ENCODE peak calls at places on chromosomes 16 and 17, in ten cellular contexts. J is cardiac fibroblast, A is foreskin fibroblast, H is transverse colon, B is fibroblast of pulmonary artery, Z is BJ, V is mucosa of descending colon, S is neural progenitor cell, Y is nephron progenitor cell, F is glutamatergic neuron. T is an unnamed sample.

GRCh38 chr17:5823219-5823618 is 238.9 kb upstream of the NLRP1 start:
- DNase-seq in J (no peak), A (no peak), H (no peak), B (no peak), Z (no peak), V (no peak), S (no peak), Y (no peak), F (no peak), T (peak)

GRCh38 chr16:79988721-79989220 is 388.2 kb upstream of the MAF start:
- DNase-seq in J (no peak), A (no peak), H (no peak), B (no peak), Z (no peak), V (no peak), S (no peak), Y (no peak), F (no peak), T (no peak)

GRCh38 chr16:84144301-84144858 is 597 bp downstream of the HSDL1 start:
- DNase-seq in J (peak), A (peak), H (peak), B (peak), Z (no peak), V (peak), S (peak), Y (peak), F (peak), T (peak)

GRCh38 chr17:40577611-40578065 is 12.4 kb upstream of the CCR7 start:
- DNase-seq in J (no peak), A (no peak), H (no peak), B (no peak), Z (no peak), V (no peak), S (no peak), Y (no peak), F (no peak), T (no peak)

GRCh38 chr16:74635303-74635702 is 28.4 kb upstream of the GLG1 start:
- DNase-seq in J (no peak), A (no peak), H (no peak), B (no peak), Z (no peak), V (no peak), S (no peak), Y (no peak), F (no peak), T (no peak)

GRCh38 chr16:81432899-81433560 is 11.6 kb upstream of the CMIP start:
- DNase-seq in J (no peak), A (no peak), H (no peak), B (no peak), Z (no peak), V (no peak), S (no peak), Y (no peak), F (peak), T (no peak)

GRCh38 chr17:7523033-7523432 is 25.8 kb upstream of the TNFSF12 start:
- DNase-seq in J (peak), A (no peak), H (peak), B (peak), Z (no peak), V (no peak), S (peak), Y (peak), F (no peak), T (no peak)

GRCh38 chr16:84284168-84284722 is 10.4 kb upstream of the WFDC1 start:
- DNase-seq in J (peak), A (peak), H (peak), B (peak), Z (no peak), V (peak), S (peak), Y (peak), F (peak), T (peak)

GRCh38 chr17:49414622-49415350 is at the start of gene PHB1:
- DNase-seq in J (peak), A (peak), H (peak), B (peak), Z (peak), V (peak), S (peak), Y (peak), F (peak), T (peak)

GRCh38 chr17:7081341-7082062 is 1.5 kb upstream of the CLEC10A start:
- DNase-seq in J (no peak), A (no peak), H (no peak), B (no peak), Z (no peak), V (no peak), S (no peak), Y (no peak), F (no peak), T (no peak)

GRCh38 chr16:3038256-3038655 is 1.5 kb upstream of the BICDL2 start:
- DNase-seq in J (no peak), A (no peak), H (peak), B (peak), Z (no peak), V (peak), S (no peak), Y (no peak), F (no peak), T (peak)

GRCh38 chr16:50548659-50549560 is 714 bp downstream of the NKD1 start:
- DNase-seq in J (peak), A (peak), H (no peak), B (peak), Z (no peak), V (peak), S (peak), Y (peak), F (peak), T (peak)

GRCh38 chr16:64864232-64864803 is 257.5 kb downstream of the CDH11 start:
- DNase-seq in J (peak), A (peak), H (no peak), B (peak), Z (peak), V (no peak), S (no peak), Y (no peak), F (no peak), T (peak)

DNA sequence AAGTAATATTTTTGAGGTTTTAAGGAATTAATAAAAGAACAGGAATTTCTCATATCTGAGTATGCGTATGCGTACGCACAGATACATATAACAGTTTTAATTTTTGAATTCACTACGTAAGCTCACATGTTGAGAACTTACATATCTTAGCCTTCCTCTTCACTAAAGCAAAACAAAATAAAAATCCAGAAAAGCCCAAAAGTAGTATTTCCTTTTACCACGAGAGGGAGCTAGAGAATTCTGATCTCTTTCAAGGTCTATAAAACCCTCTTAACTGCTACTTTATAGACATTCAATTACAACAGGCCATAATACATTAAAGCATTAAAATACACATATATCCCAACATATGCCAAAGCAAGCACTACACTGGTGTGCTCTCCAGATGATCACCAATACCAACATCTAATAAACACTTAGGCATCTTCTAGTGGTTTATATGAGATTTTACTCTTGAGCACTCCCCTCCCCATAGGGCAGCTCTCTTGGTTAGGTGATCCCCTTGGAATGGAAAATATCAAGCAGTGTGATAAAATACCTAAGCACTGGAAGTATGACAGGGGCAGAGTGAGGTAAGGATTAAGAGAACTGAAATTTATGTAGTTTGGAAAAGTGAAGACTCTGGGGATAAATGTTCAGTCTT is 94.0 kb downstream of the SKAP1 start:
- DNase-seq in J (peak), A (peak), H (no peak), B (peak), Z (peak), V (no peak), S (peak), Y (no peak), F (no peak), T (peak)
- TF ChIP-seq CTCF in J (peak), A (peak), H (peak), B (peak), Z (peak), V (peak), S (peak), Y (peak), F (peak), T (peak)

GRCh38 chr17:73013816-73014663 is 78.4 kb downstream of the SLC39A11 start:
- DNase-seq in J (peak), A (peak), H (no peak), B (no peak), Z (no peak), V (no peak), S (peak), Y (peak), F (no peak), T (peak)
- TF ChIP-seq CTCF in J (no peak), A (no peak), H (no peak), B (no peak), Z (no peak), V (no peak), S (no peak), Y (no peak), F (no peak), T (no peak)

GRCh38 chr17:82821554-82821953 is 18.3 kb downstream of the ZNF750 start:
- DNase-seq in J (no peak), A (no peak), H (no peak), B (no peak), Z (no peak), V (no peak), S (no peak), Y (no peak), F (no peak), T (no peak)

GRCh38 chr17:82825540-82826124 is 14.2 kb downstream of the ZNF750 start:
- DNase-seq in J (no peak), A (no peak), H (no peak), B (no peak), Z (no peak), V (no peak), S (no peak), Y (no peak), F (no peak), T (no peak)

GRCh38 chr17:82822281-82822680 is 17.5 kb downstream of the ZNF750 start:
- DNase-seq in J (no peak), A (no peak), H (no peak), B (no peak), Z (no peak), V (no peak), S (no peak), Y (no peak), F (no peak), T (no peak)

GRCh38 chr17:82820278-82821251 is 19.3 kb downstream of the ZNF750 start:
- DNase-seq in J (no peak), A (no peak), H (no peak), B (no peak), Z (no peak), V (no peak), S (no peak), Y (no peak), F (no peak), T (no peak)

GRCh38 chr17:82823004-82823403 is 16.8 kb downstream of the ZNF750 start:
- DNase-seq in J (no peak), A (no peak), H (no peak), B (no peak), Z (no peak), V (no peak), S (peak), Y (no peak), F (no peak), T (no peak)
- TF ChIP-seq CTCF in J (peak), A (no peak), H (no peak), B (peak), Z (peak), V (no peak), S (peak), Y (no peak), F (no peak), T (peak)

DNA sequence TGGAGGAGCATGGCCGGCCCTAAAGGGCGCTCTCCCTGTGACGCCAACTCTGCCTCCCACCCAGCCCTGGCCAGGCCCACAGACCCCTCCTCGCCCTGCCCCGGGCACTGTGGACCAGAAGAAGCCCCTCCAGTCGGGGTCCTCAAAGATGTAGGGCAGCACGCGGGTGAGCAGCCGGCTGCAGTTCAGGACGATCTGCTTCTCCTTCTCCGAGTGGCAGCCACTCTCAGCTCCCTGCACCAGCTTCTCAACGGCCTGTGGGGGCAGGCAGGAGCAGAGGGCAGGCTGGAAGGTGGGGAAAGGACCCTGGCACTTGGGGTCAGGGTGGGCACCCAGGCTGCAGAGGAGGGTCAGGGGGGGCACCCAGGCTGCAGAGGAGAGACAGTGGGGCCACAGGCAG is 8.9 kb downstream of the HID1 start:
- DNase-seq in J (no peak), A (no peak), H (no peak), B (no peak), Z (no peak), V (no peak), S (peak), Y (no peak), F (no peak), T (no peak)
- TF ChIP-seq CTCF in J (no peak), A (no peak), H (no peak), B (peak), Z (peak), V (no peak), S (peak), Y (peak), F (no peak), T (no peak)

DNA sequence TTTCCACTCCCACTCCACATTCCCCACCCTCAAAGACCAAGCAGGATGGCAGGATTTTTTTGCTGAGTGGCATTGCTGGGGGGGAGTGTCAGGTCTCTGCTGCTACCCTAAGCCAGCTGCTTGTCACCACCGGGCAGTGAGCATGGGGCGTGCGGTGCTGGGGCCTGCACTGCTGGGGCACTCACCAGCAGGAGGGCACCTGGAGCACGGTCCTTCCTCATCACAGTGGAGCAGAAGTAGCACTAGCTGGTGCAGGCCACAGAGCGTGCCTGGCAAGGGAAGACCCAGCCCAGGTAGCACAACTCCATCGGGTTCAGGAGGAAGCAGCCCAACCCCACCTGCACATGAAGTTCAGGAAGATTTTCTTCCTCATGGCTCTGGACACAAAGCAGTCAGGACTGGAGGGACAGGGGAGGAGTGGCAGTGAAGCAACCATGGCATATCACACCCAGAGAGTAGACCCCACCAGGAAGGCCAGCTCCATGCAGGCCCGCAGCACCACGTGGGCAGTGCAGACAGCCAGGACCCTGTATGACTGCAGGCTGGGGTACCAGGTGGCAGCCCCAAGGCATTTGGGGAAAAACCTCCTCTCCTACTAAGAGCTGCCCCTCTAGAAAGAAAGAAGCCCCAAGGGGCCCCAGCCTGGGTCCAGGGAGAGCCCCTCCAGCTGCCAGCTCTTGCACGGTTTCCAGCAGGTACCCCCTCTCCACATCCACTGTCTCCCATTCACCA is 16.8 kb upstream of the MYO18A start:
- DNase-seq in J (no peak), A (no peak), H (no peak), B (no peak), Z (no peak), V (no peak), S (no peak), Y (no peak), F (no peak), T (no peak)
- TF ChIP-seq CTCF in J (peak), A (no peak), H (no peak), B (no peak), Z (no peak), V (no peak), S (no peak), Y (no peak), F (no peak), T (no peak)

T was measured in MCF 10A.